ENCODE peak calls at places on chromosomes 4 and X, in nine cellular contexts. Y is endodermal cell; F is GM12891; K is caudate nucleus; O is T-helper 1 cell; L is tibial artery; R is stimulated activated CD4-positive, alpha-beta T cell treated with anti-CD3 and anti-CD28 coated beads, Interleukin-2, amount 100 ng/mL, for 24 hours; B is fibroblast of lung; X is GM18507. M is an unnamed sample.

GRCh38 chr4:85741921-85742591 is 267.1 kb downstream of the ARHGAP24 start:
- DNase-seq in Y (no peak), F (no peak), K (peak), O (no peak), L (no peak), R (no peak), B (no peak), X (no peak), M (no peak)

GRCh38 chrX:153974003-153974725 is 1.6 kb downstream of the TMEM187 start:
- DNase-seq in Y (peak), F (no peak), K (no peak), O (no peak), L (no peak), R (no peak), B (no peak), X (no peak), M (no peak)

GRCh38 chrX:20374450-20374849 is 107.7 kb upstream of the RPS6KA3 start:
- DNase-seq in Y (no peak), F (no peak), K (no peak), O (no peak), L (no peak), R (no peak), B (no peak), X (no peak), M (no peak)

GRCh38 chrX:67317725-67318124 is 226.1 kb upstream of the AR start:
- DNase-seq in Y (no peak), F (no peak), K (no peak), O (no peak), L (no peak), R (no peak), B (no peak), X (no peak), M (no peak)

GRCh38 chr4:41443340-41444079 is 94.4 kb upstream of the LIMCH1 start:
- DNase-seq in Y (no peak), F (no peak), K (no peak), O (no peak), L (no peak), R (no peak), B (no peak), X (no peak), M (no peak)

GRCh38 chrX:8726031-8726652 is 5.8 kb downstream of the ANOS1 start:
- DNase-seq in Y (peak), F (no peak), K (no peak), O (no peak), L (no peak), R (no peak), B (peak), X (no peak), M (no peak)

GRCh38 chr4:101792056-101792575 is 1.6 kb downstream of the BANK1 start:
- DNase-seq in Y (no peak), F (no peak), K (no peak), O (no peak), L (no peak), R (no peak), B (peak), X (no peak), M (no peak)

GRCh38 chr4:71026086-71026485 is 32.6 kb downstream of the DCK start:
- DNase-seq in Y (no peak), F (no peak), K (no peak), O (no peak), L (no peak), R (no peak), B (peak), X (no peak), M (no peak)

GRCh38 chr4:137623013-137623412 is 90.7 kb upstream of the PCDH18 start:
- DNase-seq in Y (no peak), F (no peak), K (no peak), O (no peak), L (no peak), R (no peak), B (no peak), X (no peak), M (no peak)

GRCh38 chrX:119537487-119537886 is 27.7 kb downstream of the STEEP1 start:
- DNase-seq in Y (no peak), F (no peak), K (no peak), O (no peak), L (no peak), R (no peak), B (no peak), X (no peak), M (no peak)

GRCh38 chr4:161841759-161842158 is 322.0 kb downstream of the FSTL5 start:
- DNase-seq in Y (no peak), F (no peak), K (no peak), O (no peak), L (no peak), R (no peak), B (no peak), X (no peak), M (no peak)

GRCh38 chrX:65932173-65933084 is 107.5 kb downstream of the VSIG4 start:
- DNase-seq in Y (peak), F (no peak), K (no peak), O (peak), L (no peak), R (peak), B (no peak), X (no peak), M (no peak)

GRCh38 chrX:83847339-83847738 is 13.6 kb upstream of the CYLC1 start:
- DNase-seq in Y (no peak), F (no peak), K (no peak), O (no peak), L (no peak), R (no peak), B (no peak), X (no peak), M (no peak)

GRCh38 chr4:62522273-62522672 is 1322.1 kb downstream of the ADGRL3 start:
- DNase-seq in Y (no peak), F (no peak), K (no peak), O (no peak), L (no peak), R (no peak), B (no peak), X (no peak), M (no peak)

GRCh38 chrX:150872773-150873336 is 25.6 kb downstream of the CD99L2 start:
- DNase-seq in Y (no peak), F (no peak), K (no peak), O (no peak), L (no peak), R (no peak), B (no peak), X (no peak), M (no peak)

GRCh38 chrX:47179221-47179927 is 14.3 kb upstream of the UBA1 start:
- DNase-seq in Y (peak), F (no peak), K (peak), O (no peak), L (peak), R (no peak), B (peak), X (no peak), M (no peak)

GRCh38 chr4:56147371-56147770 is 198.6 kb downstream of the CEP135 start:
- DNase-seq in Y (no peak), F (no peak), K (no peak), O (no peak), L (no peak), R (no peak), B (peak), X (no peak), M (no peak)

GRCh38 chr4:26116057-26116456 is 202.0 kb downstream of the SMIM20 start:
- DNase-seq in Y (no peak), F (no peak), K (no peak), O (no peak), L (no peak), R (no peak), B (no peak), X (no peak), M (no peak)

GRCh38 chr4:8725845-8726244 is 133.3 kb downstream of the CPZ start:
- DNase-seq in Y (peak), F (no peak), K (no peak), O (no peak), L (no peak), R (no peak), B (no peak), X (no peak), M (no peak)

GRCh38 chr4:100889898-100890297 is 372.1 kb upstream of the EMCN start:
- DNase-seq in Y (no peak), F (no peak), K (no peak), O (no peak), L (no peak), R (no peak), B (no peak), X (no peak), M (no peak)

GRCh38 chr4:26127851-26128337 is 192.9 kb upstream of the RBPJ start:
- DNase-seq in Y (no peak), F (no peak), K (no peak), O (no peak), L (no peak), R (no peak), B (no peak), X (no peak), M (no peak)

GRCh38 chr4:174207370-174207769 is 76.1 kb downstream of the FBXO8 start:
- DNase-seq in Y (no peak), F (no peak), K (no peak), O (no peak), L (no peak), R (no peak), B (no peak), X (no peak), M (no peak)

GRCh38 chr4:17578482-17578891 is 1.5 kb downstream of the LAP3 start:
- DNase-seq in Y (no peak), F (peak), K (no peak), O (peak), L (no peak), R (no peak), B (no peak), X (no peak), M (peak)

GRCh38 chr4:176611954-176612353 is 180.8 kb downstream of the VEGFC start:
- DNase-seq in Y (no peak), F (no peak), K (no peak), O (no peak), L (no peak), R (no peak), B (peak), X (no peak), M (no peak)

GRCh38 chr4:141375855-141376254 is 155.2 kb downstream of the ZNF330 start:
- DNase-seq in Y (peak), F (no peak), K (no peak), O (no peak), L (no peak), R (no peak), B (peak), X (no peak), M (no peak)

GRCh38 chr4:108360857-108361820 is 192.4 kb upstream of the LEF1 start:
- DNase-seq in Y (peak), F (no peak), K (no peak), O (no peak), L (no peak), R (no peak), B (peak), X (no peak), M (no peak)

GRCh38 chr4:142473960-142474338 is 372.2 kb downstream of the INPP4B start:
- DNase-seq in Y (no peak), F (no peak), K (no peak), O (no peak), L (no peak), R (no peak), B (no peak), X (no peak), M (no peak)

GRCh38 chr4:65383589-65384305 is 286.5 kb downstream of the EPHA5 start:
- DNase-seq in Y (no peak), F (no peak), K (no peak), O (no peak), L (no peak), R (no peak), B (peak), X (no peak), M (no peak)

GRCh38 chr4:7516773-7517144 is 82.0 kb upstream of the PSAPL1 start:
- DNase-seq in Y (no peak), F (no peak), K (no peak), O (no peak), L (no peak), R (no peak), B (no peak), X (no peak), M (no peak)

GRCh38 chr4:173521474-173522159 is 8.4 kb downstream of the HAND2 start:
- DNase-seq in Y (no peak), F (no peak), K (no peak), O (no peak), L (no peak), R (peak), B (no peak), X (no peak), M (no peak)

GRCh38 chr4:139852612-139853269 is 187.1 kb downstream of the MGST2 start:
- DNase-seq in Y (no peak), F (no peak), K (no peak), O (no peak), L (no peak), R (no peak), B (no peak), X (no peak), M (no peak)

GRCh38 chr4:28211714-28212470 is 1351.3 kb downstream of the STIM2 start:
- DNase-seq in Y (no peak), F (no peak), K (no peak), O (no peak), L (no peak), R (no peak), B (no peak), X (no peak), M (no peak)

M was measured in stimulated activated naive CD4-positive, alpha-beta T cell.